ENCODE peak calls at places on chromosomes 6 and 20, in ten cellular contexts. One of them, this sample, is unnamed.

GRCh38 chr6:30361661-30362060 is 16.7 kb downstream of the RPP21 start:
- DNase-seq in NCI-H1105: no peak
- DNase-seq in neural crest cell: no peak
- DNase-seq in activated CD4-positive, alpha-beta T cell treated with anti-CD3 and anti-CD28 coated beads, Interleukin-2, amount 10 ng/mL, durations not matched to agents 7 days and 5 days: no peak
- DNase-seq in A549: no peak
- DNase-seq in left ventricle myocardium inferior: no peak
- DNase-seq in left cardiac atrium: no peak
- DNase-seq in NCI-H1048: no peak
- DNase-seq in cardiac muscle cell: no peak
- DNase-seq in occipital lobe: no peak
- DNase-seq in this sample: no peak

GRCh38 chr20:17848649-17849048 is 119.9 kb downstream of the SNX5 start:
- DNase-seq in NCI-H1105: no peak
- DNase-seq in neural crest cell: no peak
- DNase-seq in activated CD4-positive, alpha-beta T cell treated with anti-CD3 and anti-CD28 coated beads, Interleukin-2, amount 10 ng/mL, durations not matched to agents 7 days and 5 days: peak
- DNase-seq in A549: no peak
- DNase-seq in left ventricle myocardium inferior: no peak
- DNase-seq in left cardiac atrium: no peak
- DNase-seq in NCI-H1048: no peak
- DNase-seq in cardiac muscle cell: no peak
- DNase-seq in occipital lobe: no peak
- DNase-seq in this sample: peak

GRCh38 chr6:109920911-109921310 is 57.2 kb upstream of the GPR6 start:
- DNase-seq in NCI-H1105: no peak
- DNase-seq in neural crest cell: no peak
- DNase-seq in activated CD4-positive, alpha-beta T cell treated with anti-CD3 and anti-CD28 coated beads, Interleukin-2, amount 10 ng/mL, durations not matched to agents 7 days and 5 days: no peak
- DNase-seq in A549: no peak
- DNase-seq in left ventricle myocardium inferior: no peak
- DNase-seq in left cardiac atrium: no peak
- DNase-seq in NCI-H1048: no peak
- DNase-seq in cardiac muscle cell: no peak
- DNase-seq in occipital lobe: no peak
- DNase-seq in this sample: no peak

GRCh38 chr6:54910326-54910952 is 63.9 kb downstream of the FAM83B start:
- DNase-seq in NCI-H1105: peak
- DNase-seq in neural crest cell: no peak
- DNase-seq in activated CD4-positive, alpha-beta T cell treated with anti-CD3 and anti-CD28 coated beads, Interleukin-2, amount 10 ng/mL, durations not matched to agents 7 days and 5 days: no peak
- DNase-seq in A549: no peak
- DNase-seq in left ventricle myocardium inferior: no peak
- DNase-seq in left cardiac atrium: no peak
- DNase-seq in NCI-H1048: no peak
- DNase-seq in cardiac muscle cell: no peak
- DNase-seq in occipital lobe: no peak
- DNase-seq in this sample: no peak

GRCh38 chr20:7792131-7792869 is 148.0 kb downstream of the HAO1 start:
- DNase-seq in NCI-H1105: no peak
- DNase-seq in neural crest cell: no peak
- DNase-seq in activated CD4-positive, alpha-beta T cell treated with anti-CD3 and anti-CD28 coated beads, Interleukin-2, amount 10 ng/mL, durations not matched to agents 7 days and 5 days: no peak
- DNase-seq in A549: no peak
- DNase-seq in left ventricle myocardium inferior: no peak
- DNase-seq in left cardiac atrium: no peak
- DNase-seq in NCI-H1048: no peak
- DNase-seq in cardiac muscle cell: no peak
- DNase-seq in occipital lobe: no peak
- DNase-seq in this sample: no peak

GRCh38 chr20:45933231-45934045 is 1.0 kb upstream of the PCIF1 start:
- DNase-seq in NCI-H1105: peak
- DNase-seq in neural crest cell: peak
- DNase-seq in activated CD4-positive, alpha-beta T cell treated with anti-CD3 and anti-CD28 coated beads, Interleukin-2, amount 10 ng/mL, durations not matched to agents 7 days and 5 days: peak
- DNase-seq in A549: peak
- DNase-seq in left ventricle myocardium inferior: peak
- DNase-seq in left cardiac atrium: peak
- DNase-seq in NCI-H1048: no peak
- DNase-seq in cardiac muscle cell: peak
- DNase-seq in occipital lobe: peak
- DNase-seq in this sample: peak

GRCh38 chr20:41172296-41173140 is 35.2 kb downstream of the PLCG1 start:
- DNase-seq in NCI-H1105: no peak
- DNase-seq in neural crest cell: no peak
- DNase-seq in activated CD4-positive, alpha-beta T cell treated with anti-CD3 and anti-CD28 coated beads, Interleukin-2, amount 10 ng/mL, durations not matched to agents 7 days and 5 days: no peak
- DNase-seq in A549: no peak
- DNase-seq in left ventricle myocardium inferior: no peak
- DNase-seq in left cardiac atrium: no peak
- DNase-seq in NCI-H1048: no peak
- DNase-seq in cardiac muscle cell: no peak
- DNase-seq in occipital lobe: no peak
- DNase-seq in this sample: no peak

GRCh38 chr6:150541587-150541986 is 58.1 kb upstream of the PLEKHG1 start:
- DNase-seq in NCI-H1105: peak
- DNase-seq in neural crest cell: no peak
- DNase-seq in activated CD4-positive, alpha-beta T cell treated with anti-CD3 and anti-CD28 coated beads, Interleukin-2, amount 10 ng/mL, durations not matched to agents 7 days and 5 days: no peak
- DNase-seq in A549: no peak
- DNase-seq in left ventricle myocardium inferior: no peak
- DNase-seq in left cardiac atrium: no peak
- DNase-seq in NCI-H1048: no peak
- DNase-seq in cardiac muscle cell: no peak
- DNase-seq in occipital lobe: no peak
- DNase-seq in this sample: no peak

GRCh38 chr6:164034602-164035140 is 620.2 kb downstream of the QKI start:
- DNase-seq in NCI-H1105: no peak
- DNase-seq in neural crest cell: no peak
- DNase-seq in activated CD4-positive, alpha-beta T cell treated with anti-CD3 and anti-CD28 coated beads, Interleukin-2, amount 10 ng/mL, durations not matched to agents 7 days and 5 days: no peak
- DNase-seq in A549: no peak
- DNase-seq in left ventricle myocardium inferior: no peak
- DNase-seq in left cardiac atrium: no peak
- DNase-seq in NCI-H1048: no peak
- DNase-seq in cardiac muscle cell: no peak
- DNase-seq in occipital lobe: no peak
- DNase-seq in this sample: no peak